ENCODE peak calls at places on chromosomes 7 and 10, in seven cellular contexts. C, Y, S, Z, H, K and W are unnamed samples.

GRCh38 chr7:150988230-150989226 is 2.3 kb upstream of the NOS3 start:
- DNase-seq in S (no peak), Y (peak), K (peak), C (peak), H (no peak), Z (peak), W (peak)

GRCh38 chr7:158975526-158976467 is 119.4 kb downstream of the DYNC2I1 start:
- DNase-seq in Z (peak), S (no peak), K (no peak), H (no peak), C (no peak), Y (no peak), W (no peak)

GRCh38 chr7:19099924-19100323 is 17.5 kb downstream of the TWIST1 start:
- DNase-seq in Y (no peak), H (no peak), Z (no peak), C (no peak), S (no peak), K (no peak), W (no peak)

GRCh38 chr7:41508755-41509154 is 194.1 kb downstream of the INHBA start:
- DNase-seq in K (no peak), S (no peak), H (no peak), Z (no peak), Y (no peak), C (no peak), W (no peak)

GRCh38 chr10:113753020-113753692 is 1.7 kb downstream of the PLEKHS1 start:
- DNase-seq in K (no peak), Z (peak), H (no peak), C (no peak), S (peak), Y (no peak), W (no peak)

GRCh38 chr7:33152087-33152486 is 22.7 kb downstream of the BBS9 start:
- DNase-seq in Y (no peak), H (no peak), K (no peak), C (no peak), Z (no peak), S (no peak), W (no peak)

GRCh38 chr7:119664601-119665000 is 608.4 kb upstream of the KCND2 start:
- DNase-seq in K (no peak), S (peak), Y (no peak), H (no peak), C (no peak), Z (no peak), W (no peak)

GRCh38 chr7:21184956-21185355 is 242.9 kb upstream of the SP4 start:
- DNase-seq in K (no peak), Y (no peak), S (no peak), H (no peak), Z (no peak), C (no peak), W (no peak)

GRCh38 chr10:74863508-74863907 is 37.1 kb downstream of the KAT6B start:
- DNase-seq in C (no peak), H (no peak), Z (no peak), Y (no peak), K (no peak), S (no peak), W (no peak)

GRCh38 chr10:78460204-78460603 is 426.5 kb downstream of the RPS24 start:
- DNase-seq in K (no peak), C (no peak), S (no peak), Y (no peak), H (no peak), Z (no peak), W (no peak)

GRCh38 chr7:151178831-151179230 is 8.2 kb downstream of the ASB10 start:
- DNase-seq in Z (no peak), K (no peak), C (no peak), S (no peak), Y (no peak), H (no peak), W (no peak)

GRCh38 chr10:85602306-85602705 is 764.3 kb downstream of the GRID1 start:
- DNase-seq in Y (no peak), S (no peak), C (no peak), H (no peak), K (no peak), Z (no peak), W (no peak)

GRCh38 chr7:95811846-95812445 is 39.6 kb downstream of the DYNC1I1 start:
- DNase-seq in Z (no peak), Y (no peak), K (no peak), C (no peak), H (no peak), S (no peak), W (no peak)

GRCh38 chr10:63819753-63820347 is 298.6 kb downstream of the REEP3 start:
- DNase-seq in S (peak), K (peak), Z (peak), C (no peak), Y (peak), H (peak), W (peak)

GRCh38 chr7:149776305-149776704 is 2.9 kb upstream of the ZNF467 start:
- DNase-seq in C (peak), H (no peak), Y (no peak), Z (no peak), S (no peak), K (no peak), W (peak)

GRCh38 chr10:34522542-34522941 is 292.6 kb downstream of the PARD3 start:
- DNase-seq in C (no peak), Y (no peak), Z (peak), K (no peak), H (no peak), S (no peak), W (no peak)

GRCh38 chr7:132464740-132465139 is 111.5 kb downstream of the PLXNA4 start:
- DNase-seq in H (no peak), Z (no peak), Y (no peak), K (no peak), S (no peak), C (no peak), W (no peak)

GRCh38 chr10:84348431-84348830 is 20.0 kb downstream of the CCSER2 start:
- DNase-seq in Z (no peak), S (no peak), Y (no peak), H (no peak), C (no peak), K (no peak), W (no peak)

GRCh38 chr7:111012799-111013675 is 77.9 kb upstream of the LRRN3 start:
- DNase-seq in K (no peak), S (no peak), H (no peak), C (no peak), Y (no peak), Z (no peak), W (no peak)

GRCh38 chr7:22666732-22667131 is 60.3 kb upstream of the IL6 start:
- DNase-seq in S (no peak), K (no peak), C (no peak), Z (no peak), Y (no peak), H (no peak), W (no peak)

DNA sequence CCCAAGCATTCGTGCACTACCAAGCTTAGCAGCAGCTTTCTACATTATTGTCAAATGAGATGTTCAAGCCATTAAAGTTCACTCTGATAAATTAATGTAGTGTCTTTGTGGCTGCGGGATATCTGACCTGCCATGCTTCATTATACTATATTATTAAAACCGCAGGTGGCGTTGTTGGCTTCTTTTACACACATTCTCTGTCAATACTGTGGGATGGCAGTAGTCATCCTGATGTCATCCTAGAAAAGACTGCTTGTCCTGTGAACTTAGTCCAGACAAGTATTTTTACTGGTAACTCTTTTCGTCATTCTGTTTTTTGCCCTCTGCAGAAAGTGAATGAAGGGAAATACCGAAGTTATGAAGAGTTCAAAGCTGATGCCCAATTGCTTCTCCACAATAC is 103.9 kb downstream of the ZMYND11 start:
- DNase-seq in H (no peak), S (no peak), K (no peak), Z (no peak), Y (no peak), C (no peak), W (no peak)
- TF ChIP-seq CTCF in H (no peak), S (no peak), K (no peak), Z (no peak), Y (no peak), C (no peak), W (no peak)

GRCh38 chr7:55147101-55147500 is 128.3 kb downstream of the EGFR start:
- DNase-seq in Y (no peak), H (no peak), K (no peak), C (peak), Z (no peak), S (no peak), W (no peak)

GRCh38 chr7:55145606-55146005 is 126.8 kb downstream of the EGFR start:
- DNase-seq in Z (no peak), K (no peak), C (peak), H (no peak), S (no peak), Y (no peak), W (no peak)

GRCh38 chr7:55142919-55143600 is 124.2 kb downstream of the EGFR start:
- DNase-seq in S (no peak), Y (no peak), Z (no peak), K (no peak), C (no peak), H (no peak), W (no peak)

GRCh38 chr7:55144955-55145342 is 126.1 kb downstream of the EGFR start:
- DNase-seq in C (peak), S (no peak), Z (peak), H (no peak), K (no peak), Y (no peak), W (no peak)

GRCh38 chr7:55144333-55144954 is 125.6 kb downstream of the EGFR start:
- DNase-seq in Y (no peak), K (no peak), C (peak), S (no peak), H (no peak), Z (peak), W (peak)
- TF ChIP-seq CTCF in Y (peak), K (peak), C (no peak), S (peak), H (no peak), Z (peak), W (peak)

DNA sequence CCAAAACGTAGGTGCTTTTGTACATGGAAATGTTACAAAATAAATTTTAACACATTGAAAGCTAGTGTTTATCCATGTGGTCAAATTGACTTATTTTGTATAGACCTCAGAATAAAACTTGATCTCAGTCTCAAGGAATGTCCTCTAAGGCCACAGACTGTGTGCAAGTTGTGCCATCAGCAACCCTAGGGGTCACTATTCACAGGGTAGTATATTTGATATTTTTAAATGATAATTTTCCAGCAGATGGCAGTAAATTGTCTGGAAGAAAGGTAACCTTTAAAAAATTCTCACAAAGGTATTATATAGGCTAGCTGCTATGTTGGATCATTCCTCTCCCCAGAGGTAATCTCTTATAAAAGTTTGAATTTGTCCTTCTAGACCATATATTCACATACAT is 12.9 kb upstream of the SNX10 start:
- DNase-seq in S (no peak), K (no peak), C (no peak), H (no peak), Y (no peak), Z (no peak), W (no peak)
- TF ChIP-seq CTCF in S (no peak), K (peak), C (no peak), H (no peak), Y (no peak), Z (no peak), W (no peak)

DNA sequence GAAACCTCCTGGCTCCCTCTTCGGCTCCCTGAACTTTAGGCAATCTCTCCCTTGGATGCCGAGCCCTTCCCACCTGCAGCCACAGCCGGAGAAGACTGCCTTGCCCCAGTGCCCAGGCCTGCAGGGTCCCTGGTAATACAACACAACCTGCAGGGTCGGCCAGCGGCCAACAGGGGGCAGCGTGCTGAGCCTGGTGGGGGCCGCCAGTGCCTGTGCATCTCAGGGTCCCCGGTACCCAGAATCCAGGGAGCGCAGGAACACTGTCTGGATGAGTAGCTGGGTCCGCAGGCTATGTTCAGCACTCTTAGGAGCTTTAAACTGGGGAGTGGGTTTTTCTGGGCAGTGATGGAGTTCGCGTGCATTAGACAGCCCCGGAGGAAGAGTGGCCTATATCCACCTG is 17.5 kb upstream of the C10orf71 start:
- DNase-seq in K (peak), Z (peak), S (no peak), Y (no peak), C (no peak), H (no peak), W (no peak)
- TF ChIP-seq CTCF in K (peak), Z (peak), S (peak), Y (peak), C (no peak), H (no peak), W (peak)

DNA sequence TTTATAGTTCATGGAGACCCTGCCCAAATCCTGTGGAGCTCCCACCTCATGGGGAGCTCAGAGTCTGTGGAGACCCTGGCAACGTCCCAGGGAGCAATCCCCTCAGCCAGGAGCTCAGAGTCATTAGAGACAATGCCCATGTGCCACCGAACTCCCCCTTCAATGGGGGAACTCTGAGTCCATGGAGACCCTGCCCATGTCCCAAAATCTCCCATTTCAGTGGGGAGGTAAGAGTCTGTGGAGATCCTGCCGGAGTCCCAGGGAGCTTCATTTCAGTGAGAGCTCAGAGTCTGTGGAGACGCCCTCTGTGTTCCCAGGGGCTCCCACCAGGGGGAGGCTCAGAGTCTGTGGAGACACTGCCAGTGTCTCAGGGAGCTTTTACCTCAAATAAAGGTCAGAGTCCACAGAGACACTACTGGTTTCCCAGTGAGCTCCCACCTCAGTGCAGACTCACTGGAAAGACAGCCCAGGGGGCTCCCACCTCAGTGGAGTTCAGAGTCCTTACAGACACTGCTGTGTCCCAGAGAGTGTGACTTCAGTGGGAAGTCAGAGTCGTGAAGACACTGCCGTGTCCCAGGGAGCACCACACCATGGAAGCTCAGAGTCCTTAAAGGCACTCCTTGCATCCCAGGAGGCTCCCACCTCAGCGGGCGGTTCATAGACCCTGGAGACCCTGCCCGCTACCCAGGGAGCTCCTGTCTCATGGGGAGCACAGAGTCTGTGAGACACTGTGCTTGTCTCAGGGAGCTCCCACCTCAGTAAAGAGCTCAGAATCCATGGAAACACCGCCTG is 5.0 kb downstream of the MYO1G start:
- DNase-seq in H (no peak), K (peak), Y (peak), Z (peak), C (no peak), S (no peak), W (peak)
- TF ChIP-seq CTCF in H (peak), K (peak), Y (peak), Z (peak), C (peak), S (peak), W (no peak)